ENCODE peak calls at places on chromosomes 11 and 22, in ten cellular contexts. G, V, Y, I, W, F, N, B, A and X are unnamed samples.

GRCh38 chr22:37201066-37201820 is 11.0 kb downstream of the SSTR3 start:
- DNase-seq in G (peak), V (no peak), Y (no peak), A (peak), W (no peak), N (no peak), I (no peak), B (no peak), F (no peak), X (no peak)

GRCh38 chr11:102111787-102112653 is 1.8 kb downstream of the YAP1 start:
- DNase-seq in F (peak), V (peak), A (no peak), I (no peak), W (no peak), N (no peak), B (no peak), Y (no peak), G (no peak), X (peak)

GRCh38 chr11:112211556-112211955 is 14.7 kb upstream of the PTS start:
- DNase-seq in Y (no peak), A (no peak), V (no peak), I (no peak), N (no peak), F (no peak), B (no peak), G (no peak), W (no peak), X (no peak)

GRCh38 chr22:29073618-29074275 is 912 bp downstream of the KREMEN1 start:
- DNase-seq in I (peak), W (no peak), A (peak), G (peak), B (no peak), N (peak), F (peak), V (no peak), Y (peak), X (no peak)

GRCh38 chr22:48504519-48505140 is 1323.0 kb downstream of the BRD1 start:
- DNase-seq in W (no peak), Y (no peak), B (no peak), V (no peak), A (no peak), G (peak), N (no peak), F (no peak), I (no peak), X (no peak)

GRCh38 chr11:131495417-131495816 is 125.0 kb downstream of the NTM start:
- DNase-seq in Y (no peak), I (no peak), G (no peak), N (no peak), W (no peak), B (no peak), F (no peak), A (no peak), V (no peak), X (no peak)

GRCh38 chr11:74685905-74686304 is 45.3 kb downstream of the CHRDL2 start:
- DNase-seq in W (no peak), V (no peak), F (no peak), B (no peak), G (peak), Y (no peak), A (no peak), I (no peak), N (no peak), X (no peak)

GRCh38 chr22:29326481-29326880 is 11.0 kb upstream of the RASL10A start:
- DNase-seq in A (no peak), F (no peak), I (no peak), W (no peak), N (no peak), Y (no peak), G (no peak), B (no peak), V (no peak), X (no peak)

GRCh38 chr11:117199061-117199915 is at the start of gene TAGLN:
- DNase-seq in I (peak), W (no peak), F (no peak), A (peak), N (peak), Y (peak), G (peak), B (no peak), V (no peak), X (peak)

GRCh38 chr11:90113541-90113940 is 20.9 kb upstream of the NAALAD2 start:
- DNase-seq in B (peak), N (no peak), V (no peak), A (no peak), Y (no peak), G (no peak), F (peak), I (no peak), W (peak), X (no peak)

GRCh38 chr11:117479372-117479771 is 151.7 kb downstream of the CEP164 start:
- DNase-seq in Y (peak), N (no peak), F (no peak), V (no peak), W (peak), G (no peak), A (no peak), B (no peak), I (no peak), X (no peak)

GRCh38 chr22:17113600-17113999 is 7.6 kb downstream of the TMEM121B start:
- DNase-seq in F (peak), Y (no peak), N (no peak), G (no peak), W (no peak), A (no peak), B (no peak), V (no peak), I (no peak), X (no peak)

DNA sequence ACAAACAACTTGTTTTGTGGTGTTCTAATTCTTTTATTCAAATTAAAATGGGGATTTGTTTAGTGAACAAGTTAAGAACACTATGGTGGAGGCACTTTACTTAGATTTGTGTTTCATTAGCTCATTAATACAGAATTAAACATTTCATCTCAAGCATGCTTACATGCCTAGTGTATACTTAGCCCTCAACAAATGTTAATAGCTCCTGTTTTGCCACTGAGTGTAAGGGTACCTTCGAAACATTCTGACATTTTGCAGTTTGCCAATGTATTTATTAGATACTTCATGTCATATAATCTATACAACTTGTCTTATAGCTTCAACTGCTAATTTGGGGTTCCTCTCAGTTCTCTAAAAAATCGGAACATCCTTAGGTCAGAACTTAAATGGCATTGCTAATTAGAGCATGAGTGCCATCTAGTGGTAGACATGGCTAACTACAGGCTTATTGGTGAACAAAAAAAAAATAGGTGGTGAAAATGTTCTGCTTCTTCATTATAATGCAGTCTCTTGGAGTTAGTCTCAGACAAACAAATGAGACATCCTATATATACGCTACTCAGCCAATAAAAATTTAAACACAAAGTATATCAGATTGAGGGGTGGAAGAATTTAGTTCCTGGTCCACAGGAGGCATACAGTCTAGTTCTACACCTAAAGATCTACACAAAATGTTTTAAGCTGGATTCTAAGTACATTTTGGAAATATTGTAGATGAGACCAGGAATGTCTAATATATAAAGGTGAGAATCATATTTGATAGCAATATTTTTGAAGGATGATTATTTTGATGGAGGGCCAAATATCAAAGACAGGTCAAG is 4.9 kb upstream of the CNTN5 start:
- DNase-seq in V (peak), I (no peak), N (no peak), B (peak), W (peak), G (no peak), Y (peak), F (peak), A (no peak), X (peak)
- TF ChIP-seq CTCF in V (peak), I (peak), N (peak), B (peak), W (peak), G (peak), Y (peak), F (peak), A (peak), X (peak)

DNA sequence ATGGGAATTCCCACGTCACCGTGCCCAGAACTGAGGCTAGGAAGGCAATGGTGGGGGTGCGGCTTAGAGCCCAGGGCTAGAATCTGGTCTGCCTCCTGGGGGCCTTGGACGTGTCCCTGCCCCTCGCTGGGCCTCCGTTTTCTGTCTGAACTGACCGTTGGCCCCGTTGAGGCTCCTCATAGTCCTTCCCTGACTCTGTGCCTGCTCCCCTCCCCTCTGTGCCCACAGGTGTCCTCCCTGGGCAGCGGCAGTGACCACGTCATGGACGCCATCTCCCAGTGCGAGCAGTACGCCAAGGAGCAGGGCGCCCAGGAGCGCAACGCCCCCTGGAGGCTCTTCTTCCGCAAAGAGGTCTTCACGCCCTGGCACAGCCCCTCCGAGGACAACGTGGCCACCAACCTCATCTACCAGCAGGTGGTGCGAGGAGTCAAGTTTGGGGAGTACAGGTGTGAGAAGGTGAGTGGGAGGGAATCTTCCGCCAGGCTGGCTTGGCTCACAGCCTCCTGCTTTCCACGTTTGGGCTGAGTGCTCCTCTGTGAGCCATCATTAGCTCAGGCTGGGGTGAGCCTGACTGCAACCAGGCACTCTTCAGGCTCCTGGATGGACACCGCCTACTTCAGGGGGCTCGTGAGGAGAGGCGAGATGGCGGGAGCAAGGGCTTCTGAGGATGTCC is 63.9 kb downstream of the MYO7A start:
- DNase-seq in I (peak), F (peak), G (peak), B (no peak), V (peak), N (peak), Y (peak), A (peak), W (peak), X (no peak)
- TF ChIP-seq CTCF in I (peak), F (peak), G (peak), B (peak), V (peak), N (peak), Y (peak), A (peak), W (peak), X (peak)

GRCh38 chr22:42396621-42397331 is 35.4 kb downstream of the NFAM1 start:
- DNase-seq in N (no peak), Y (peak), F (no peak), V (no peak), I (no peak), A (no peak), G (no peak), B (peak), W (peak), X (no peak)
- TF ChIP-seq CTCF in N (no peak), Y (no peak), F (no peak), V (no peak), I (no peak), A (no peak), G (no peak), B (peak), W (peak), X (no peak)

DNA sequence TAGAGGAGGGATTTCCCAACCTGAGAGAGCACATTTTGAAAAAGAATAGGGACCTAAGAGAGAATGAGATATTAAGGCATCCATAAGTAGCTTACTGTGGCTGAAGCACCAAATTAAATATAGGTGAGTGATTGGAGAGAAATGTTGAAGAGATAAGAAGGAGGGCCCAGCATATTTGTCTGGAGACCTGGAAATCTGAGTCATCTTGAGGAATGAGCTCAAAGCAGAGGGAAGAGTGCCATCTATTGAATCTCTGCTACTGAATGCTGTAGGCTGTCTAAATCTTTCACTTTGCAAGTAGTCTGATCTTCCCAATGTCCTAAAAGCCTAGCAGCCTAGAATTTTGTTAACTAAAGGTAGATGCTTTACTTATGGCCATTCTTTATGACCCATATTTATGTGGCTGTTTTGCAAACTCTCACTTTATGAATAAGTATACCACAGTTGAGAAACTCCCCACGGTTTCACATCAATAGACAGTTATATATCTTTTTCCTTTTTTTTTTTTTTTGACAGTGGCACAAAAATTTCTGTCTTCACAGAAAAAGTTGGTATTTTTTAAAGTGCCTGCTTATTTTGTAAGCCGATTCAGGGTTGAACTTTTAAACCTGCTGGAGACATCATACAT is 2093.5 kb downstream of the LRRC4C start:
- DNase-seq in I (no peak), Y (no peak), V (no peak), F (peak), B (no peak), W (no peak), N (no peak), A (no peak), G (no peak), X (peak)
- TF ChIP-seq CTCF in I (no peak), Y (peak), V (no peak), F (no peak), B (no peak), W (no peak), N (no peak), A (no peak), G (no peak), X (no peak)

GRCh38 chr22:39300198-39300830 is 19.1 kb downstream of the RPL3 start:
- DNase-seq in B (no peak), A (no peak), W (peak), N (no peak), F (peak), G (peak), I (no peak), V (no peak), Y (peak), X (no peak)
- TF ChIP-seq CTCF in B (no peak), A (no peak), W (no peak), N (no peak), F (no peak), G (peak), I (no peak), V (no peak), Y (no peak), X (no peak)

DNA sequence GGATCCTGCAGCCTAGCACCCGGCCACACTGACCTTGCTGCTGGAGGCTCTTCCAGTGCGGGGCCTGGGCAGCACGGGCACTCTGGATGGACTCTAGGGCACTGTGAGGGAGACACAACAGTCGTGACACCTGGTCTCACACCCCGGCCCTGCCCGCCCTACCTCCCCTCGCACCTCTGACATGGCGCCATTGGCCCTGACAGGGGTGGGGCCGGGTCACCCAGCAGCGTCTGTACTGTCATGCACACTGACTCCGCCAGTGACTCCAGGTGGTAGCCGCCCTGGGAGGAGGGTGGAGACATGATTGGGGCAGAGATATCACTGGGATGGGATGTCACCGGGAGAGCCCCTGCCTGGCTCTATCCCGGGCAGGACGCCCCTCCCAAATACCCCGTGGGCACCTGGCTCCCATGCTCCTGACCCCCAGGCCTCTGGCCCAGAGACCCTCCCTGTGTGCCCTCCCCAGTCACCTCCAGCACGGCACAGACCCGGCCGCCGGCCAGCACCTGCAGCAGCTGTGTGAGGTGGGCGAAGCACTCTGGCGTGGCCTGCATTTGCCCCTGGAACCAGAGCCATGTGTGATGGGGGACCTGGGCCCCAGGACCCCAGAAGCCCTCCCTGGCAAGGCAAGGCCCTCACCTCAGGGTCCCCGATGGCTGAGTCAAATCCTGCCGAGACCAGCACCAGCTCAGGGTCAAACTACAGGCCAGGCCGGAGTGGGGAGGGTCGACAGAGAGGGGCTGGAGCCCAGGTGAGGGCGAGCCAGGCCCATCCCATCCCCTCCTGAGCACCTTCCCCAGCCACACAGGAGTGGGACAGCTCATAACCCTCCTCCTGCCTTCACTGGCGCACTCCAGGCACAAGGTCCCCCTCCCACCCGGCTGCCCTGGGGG is 2.6 kb downstream of the HDAC10 start:
- DNase-seq in V (no peak), Y (no peak), F (no peak), I (no peak), W (no peak), A (peak), N (no peak), B (no peak), G (no peak), X (no peak)
- TF ChIP-seq CTCF in V (no peak), Y (no peak), F (no peak), I (no peak), W (no peak), A (no peak), N (no peak), B (no peak), G (no peak), X (no peak)

GRCh38 chr22:20430641-20431519 is 6.7 kb downstream of the SCARF2 start:
- DNase-seq in V (no peak), N (peak), I (peak), F (peak), W (no peak), A (peak), B (no peak), G (peak), Y (peak), X (no peak)
- TF ChIP-seq CTCF in V (peak), N (peak), I (peak), F (peak), W (no peak), A (no peak), B (no peak), G (peak), Y (no peak), X (peak)